ENCODE peak calls at places on chromosomes 3 and 15, in nine cellular contexts. H is GM12878, Q is transverse colon, T is prostate gland, V is stomach, N is SK-N-SH, S is GM23338, L is endothelial cell of umbilical vein, X is HepG2. U is an unnamed sample.

GRCh38 chr3:128499724-128500275 is 6.8 kb upstream of the GATA2 start:
- DNase-seq in H (no peak), Q (no peak), T (no peak), V (no peak), N (no peak), S (no peak), L (no peak), X (no peak), U (no peak)

GRCh38 chr15:77851696-77852095 is 219.0 kb upstream of the LINGO1 start:
- DNase-seq in H (no peak), Q (no peak), T (no peak), V (no peak), N (peak; percentile 81), S (no peak), L (no peak), X (peak; percentile 6), U (no peak)

GRCh38 chr3:143972155-143972494 is 502 bp downstream of the DIPK2A start:
- DNase-seq in H (no peak), Q (no peak), T (no peak), V (no peak), N (no peak), S (no peak), L (no peak), X (no peak), U (no peak)

GRCh38 chr15:68816795-68817303 is 3.8 kb downstream of the ANP32A start:
- DNase-seq in H (no peak), Q (peak; percentile 55), T (no peak), V (no peak), N (no peak), S (no peak), L (peak; percentile 33), X (peak; percentile 70), U (no peak)

GRCh38 chr3:4820296-4821121 is 158.7 kb upstream of the BHLHE40 start:
- DNase-seq in H (no peak), Q (no peak), T (no peak), V (no peak), N (no peak), S (no peak), L (no peak), X (no peak), U (no peak)

GRCh38 chr3:114383875-114384557 is 90.2 kb downstream of the TIGIT start:
- DNase-seq in H (peak; percentile 25), Q (peak; percentile 77), T (peak; percentile 83), V (peak; percentile 78), N (peak; percentile 61), S (peak; percentile 89), L (peak; percentile 81), X (peak; percentile 60), U (peak; percentile 61)

GRCh38 chr3:185729335-185729715 is 95.5 kb downstream of the IGF2BP2 start:
- DNase-seq in H (no peak), Q (no peak), T (no peak), V (no peak), N (no peak), S (no peak), L (peak; percentile 91), X (no peak), U (peak; percentile 92)

GRCh38 chr15:69446947-69447346 is 5.7 kb upstream of the RPLP1 start:
- DNase-seq in H (no peak), Q (no peak), T (no peak), V (no peak), N (no peak), S (no peak), L (no peak), X (no peak), U (no peak)

GRCh38 chr3:27939940-27940339 is 217.8 kb upstream of the EOMES start:
- DNase-seq in H (no peak), Q (no peak), T (no peak), V (no peak), N (no peak), S (peak; percentile 63), L (no peak), X (peak; percentile 12), U (no peak)

GRCh38 chr3:103919327-103919726 is 1447.4 kb upstream of the ALCAM start:
- DNase-seq in H (no peak), Q (no peak), T (no peak), V (no peak), N (no peak), S (no peak), L (no peak), X (no peak), U (no peak)

GRCh38 chr3:114827495-114827894 is 319.6 kb downstream of the ZBTB20 start:
- DNase-seq in H (peak; percentile 16), Q (no peak), T (no peak), V (no peak), N (peak; percentile 38), S (peak; percentile 80), L (peak; percentile 47), X (peak; percentile 66), U (peak; percentile 22)

GRCh38 chr3:67863869-67864268 is 209.5 kb upstream of the SUCLG2 start:
- DNase-seq in H (no peak), Q (no peak), T (no peak), V (no peak), N (peak; percentile 20), S (peak; percentile 86), L (peak; percentile 9), X (peak; percentile 32), U (no peak)

GRCh38 chr15:38440353-38441129 is 13.4 kb upstream of the FAM98B start:
- DNase-seq in H (peak; percentile 44), Q (peak; percentile 33), T (peak; percentile 71), V (peak; percentile 49), N (peak; percentile 58), S (peak; percentile 79), L (peak; percentile 67), X (peak; percentile 75), U (peak; percentile 38)

GRCh38 chr3:78941587-78941986 is 826.2 kb downstream of the ROBO1 start:
- DNase-seq in H (no peak), Q (no peak), T (no peak), V (no peak), N (no peak), S (no peak), L (no peak), X (no peak), U (peak; percentile 2)

GRCh38 chr3:195849322-195850074 is 37.8 kb upstream of the MUC4 start:
- DNase-seq in H (no peak), Q (no peak), T (no peak), V (no peak), N (no peak), S (no peak), L (peak; percentile 25), X (peak; percentile 21), U (no peak)

DNA sequence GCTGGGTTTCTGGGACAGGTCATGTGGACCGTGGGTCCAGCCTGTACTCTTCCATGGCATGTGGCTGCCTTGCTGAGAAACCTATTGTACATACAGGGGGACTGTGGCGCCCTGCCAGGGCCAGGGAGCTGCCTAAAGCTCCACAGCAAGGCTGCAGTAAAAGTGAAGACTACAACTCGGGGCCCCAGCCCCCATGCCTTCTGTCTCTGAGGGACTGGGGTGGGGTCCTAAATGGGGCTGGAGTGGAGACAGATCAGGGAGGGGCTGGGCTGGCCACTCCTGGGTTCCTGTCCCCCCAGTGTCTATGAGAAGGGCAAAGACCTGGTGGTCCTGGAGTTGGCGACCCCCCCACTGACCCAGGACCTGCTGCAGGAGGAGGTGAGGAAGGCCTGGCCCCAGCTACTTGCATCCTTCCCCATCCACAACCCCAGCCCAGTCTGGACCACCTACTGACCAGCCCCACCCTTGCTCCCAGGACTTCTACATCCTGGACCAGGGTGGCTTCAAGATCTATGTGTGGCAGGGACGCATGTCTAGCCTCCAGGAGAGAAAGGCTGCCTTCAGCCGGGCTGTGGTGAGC is 7.3 kb downstream of the VILL start:
- DNase-seq in H (no peak), Q (no peak), T (no peak), V (peak; percentile 30), N (no peak), S (no peak), L (no peak), X (no peak), U (no peak)
- H3K4me1 ChIP-seq in H (peaks cover 17% of the 10 kb centered on the region), Q (peaks cover 23% of the 10 kb centered on the region), T (no peaks in the 10 kb centered on the region), V (peaks cover 33% of the 10 kb centered on the region), N (peaks cover 5% of the 10 kb centered on the region), S (peaks cover 18% of the 10 kb centered on the region), L (peaks cover 15% of the 10 kb centered on the region), X (peaks cover 76% of the 10 kb centered on the region), U (peaks cover 7% of the 10 kb centered on the region)

GRCh38 chr15:76245072-76245610 is 66.1 kb downstream of the ETFA start:
- DNase-seq in H (no peak), Q (no peak), T (no peak), V (no peak), N (no peak), S (no peak), L (no peak), X (no peak), U (no peak)
- TF ChIP-seq CTCF in H (no peak), Q (no peak), T (no peak), V (no peak), N (no peak), S (no peak), L (no peak), X (no peak), U (no peak)

GRCh38 chr15:92819312-92820232 is 80.6 kb upstream of the CHD2 start:
- DNase-seq in H (no peak), Q (no peak), T (no peak), V (no peak), N (peak; percentile 63), S (peak; percentile 13), L (peak; percentile 20), X (no peak), U (no peak)

GRCh38 chr15:92820233-92821021 is 79.7 kb upstream of the CHD2 start:
- DNase-seq in H (no peak), Q (peak; percentile 95), T (peak; percentile 94), V (peak; percentile 94), N (peak; percentile 96), S (peak; percentile 97), L (peak; percentile 94), X (peak; percentile 84), U (no peak)

GRCh38 chr15:92822216-92823144 is 77.6 kb upstream of the CHD2 start:
- DNase-seq in H (no peak), Q (no peak), T (no peak), V (no peak), N (no peak), S (peak; percentile 78), L (no peak), X (no peak), U (no peak)

GRCh38 chr15:92818658-92819311 is 81.3 kb upstream of the CHD2 start:
- DNase-seq in H (no peak), Q (no peak), T (no peak), V (no peak), N (no peak), S (no peak), L (no peak), X (no peak), U (no peak)

DNA sequence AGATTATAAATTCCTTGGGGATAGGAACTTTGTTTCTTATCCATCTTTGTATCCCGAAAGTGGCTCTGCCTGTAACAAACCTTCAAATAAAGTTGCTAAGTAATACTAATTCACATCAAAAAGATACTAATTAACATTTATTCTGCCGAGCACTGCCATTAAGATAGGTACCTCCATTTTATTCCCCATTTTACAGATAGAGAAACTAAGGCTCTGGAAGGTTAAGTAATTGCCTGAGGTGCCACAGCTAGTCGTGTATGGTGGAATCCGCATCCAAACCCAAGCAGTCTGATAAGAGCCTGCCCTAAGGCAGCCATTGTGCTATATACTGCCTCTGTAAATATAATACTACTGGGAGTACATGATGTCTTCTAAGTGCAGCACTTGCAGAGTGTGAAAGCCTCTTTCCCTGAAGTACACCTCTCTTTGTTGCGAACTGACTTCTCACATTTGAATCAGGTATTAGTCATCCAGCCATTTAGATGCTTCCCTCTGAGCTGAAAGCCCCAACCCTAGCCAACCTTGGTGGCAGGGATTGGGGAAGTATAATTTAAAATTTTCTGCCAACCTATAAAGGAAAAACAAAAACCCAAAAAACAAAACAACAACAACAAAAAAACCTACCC is 78.5 kb upstream of the CHD2 start:
- DNase-seq in H (no peak), Q (no peak), T (no peak), V (no peak), N (no peak), S (no peak), L (no peak), X (no peak), U (no peak)
- TF ChIP-seq POLR2AphosphoS5 in H (no peak), Q (no peak), T (no peak), V (peak; percentile 27), N (no peak), S (no peak), L (no peak), X (no peak), U (no peak)

GRCh38 chr3:14376348-14377043 is 25.9 kb upstream of the SLC6A6 start:
- DNase-seq in H (no peak), Q (no peak), T (no peak), V (no peak), N (no peak), S (no peak), L (no peak), X (no peak), U (no peak)
- H3K4me1 ChIP-seq in H (peaks cover 6% of the 10 kb centered on the region), Q (no peaks in the 10 kb centered on the region), T (peaks cover 5% of the 10 kb centered on the region), V (peaks cover 11% of the 10 kb centered on the region), N (peaks cover 9% of the 10 kb centered on the region), S (no peaks in the 10 kb centered on the region), L (peaks cover 4% of the 10 kb centered on the region), X (peaks cover 22% of the 10 kb centered on the region), U (peaks cover 16% of the 10 kb centered on the region)

U was measured in Panc1.